ENCODE peak calls at places on chromosomes 6 and 20, in four cellular contexts. X is iPS-NIHi11; C is stimulated activated CD4-positive, alpha-beta T cell treated with anti-CD3 and anti-CD28 coated beads, Interleukin-4, amount 100 ng/mL, for 4 hours; G is CMK. N is an unnamed sample.

GRCh38 chr6:21634582-21634981 is 41.0 kb downstream of the SOX4 start:
- DNase-seq in C (no peak), X (no peak), G (no peak), N (no peak)

GRCh38 chr20:33897313-33897912 is 86.3 kb downstream of the CHMP4B start:
- DNase-seq in X (peak), C (no peak), G (no peak), N (no peak)

GRCh38 chr6:76772951-76773350 is 690.3 kb downstream of the HTR1B start:
- DNase-seq in C (no peak), G (no peak), X (no peak), N (no peak)

GRCh38 chr6:134398453-134398852 is 80.5 kb upstream of the SGK1 start:
- DNase-seq in X (no peak), G (no peak), C (no peak), N (no peak)

GRCh38 chr20:54153041-54153327 is 20.8 kb downstream of the CYP24A1 start:
- DNase-seq in X (no peak), G (no peak), C (no peak), N (no peak)

GRCh38 chr20:64079273-64080012 is at the start of gene RGS19:
- DNase-seq in X (peak), G (peak), C (peak), N (peak)

GRCh38 chr20:62143976-62144825 is 632 bp downstream of the SS18L1 start:
- DNase-seq in G (no peak), X (peak), C (peak), N (peak)

GRCh38 chr6:97215157-97215769 is 67.8 kb downstream of the MMS22L start:
- DNase-seq in X (peak), G (no peak), C (no peak), N (no peak)

GRCh38 chr20:46468508-46468907 is 44.9 kb downstream of the ZNF334 start:
- DNase-seq in C (no peak), G (no peak), X (peak), N (no peak)

GRCh38 chr20:40980106-40980827 is 48.4 kb upstream of the TOP1 start:
- DNase-seq in C (no peak), X (no peak), G (no peak), N (no peak)

GRCh38 chr6:126963077-126963809 is 155.2 kb upstream of the RSPO3 start:
- DNase-seq in C (no peak), X (no peak), G (no peak), N (no peak)

GRCh38 chr6:21742238-21742660 is 148.7 kb downstream of the SOX4 start:
- DNase-seq in X (no peak), C (no peak), G (no peak), N (no peak)

GRCh38 chr6:79946242-79946641 is 1.1 kb downstream of the ELOVL4 start:
- DNase-seq in C (no peak), X (peak), G (no peak), N (no peak)

GRCh38 chr6:7671076-7671475 is 54.8 kb upstream of the BMP6 start:
- DNase-seq in C (no peak), X (no peak), G (no peak), N (no peak)

GRCh38 chr20:53040678-53041674 is 68.8 kb downstream of the TSHZ2 start:
- DNase-seq in G (no peak), X (no peak), C (no peak), N (no peak)

GRCh38 chr6:135310291-135310690 is 129.2 kb downstream of the MYB start:
- DNase-seq in X (no peak), C (no peak), G (peak), N (no peak)

GRCh38 chr6:138572200-138572875 is 73.0 kb upstream of the NHSL1 start:
- DNase-seq in X (peak), C (no peak), G (no peak), N (no peak)

GRCh38 chr6:35508027-35508426 is 4.7 kb downstream of the TULP1 start:
- DNase-seq in G (no peak), C (no peak), X (no peak), N (no peak)

GRCh38 chr6:154558513-154558912 is 48.0 kb upstream of the CNKSR3 start:
- DNase-seq in C (no peak), X (no peak), G (no peak), N (no peak)

GRCh38 chr6:81895511-81896185 is 143.2 kb upstream of the TENT5A start:
- DNase-seq in X (no peak), G (no peak), C (no peak), N (no peak)

GRCh38 chr6:31345026-31345730 is 11.8 kb downstream of the HLA-B start:
- DNase-seq in X (no peak), G (no peak), C (no peak), N (no peak)

GRCh38 chr6:22113046-22113766 is 183.6 kb downstream of the PRL start:
- DNase-seq in X (no peak), C (no peak), G (no peak), N (no peak)

GRCh38 chr20:50509923-50510705 is at the start of gene PTPN1:
- DNase-seq in G (peak), X (peak), C (peak), N (peak)

GRCh38 chr6:134047673-134048072 is 4.8 kb downstream of the SLC2A12 start:
- DNase-seq in X (no peak), C (no peak), G (no peak), N (no peak)

GRCh38 chr6:79224005-79224404 is 10.5 kb downstream of the HMGN3 start:
- DNase-seq in C (no peak), X (no peak), G (no peak), N (no peak)

GRCh38 chr6:26339612-26340011 is 25.4 kb upstream of the BTN3A2 start:
- DNase-seq in C (no peak), G (no peak), X (no peak), N (no peak)

GRCh38 chr6:111992851-111993250 is 61.1 kb upstream of the CCN6 start:
- DNase-seq in C (peak), X (no peak), G (no peak), N (peak)

GRCh38 chr6:119614138-119614537 is 264.6 kb upstream of the MAN1A1 start:
- DNase-seq in G (no peak), X (no peak), C (no peak), N (no peak)

GRCh38 chr6:118562959-118563358 is 14.9 kb downstream of the PLN start:
- DNase-seq in X (no peak), G (no peak), C (no peak), N (no peak)

GRCh38 chr6:3962897-3963296 is 113.7 kb downstream of the FAM50B start:
- DNase-seq in C (no peak), G (no peak), X (no peak), N (no peak)

GRCh38 chr20:4942336-4942735 is 59.0 kb downstream of the SLC23A2 start:
- DNase-seq in X (no peak), G (no peak), C (no peak), N (no peak)

GRCh38 chr6:99739526-99739925 is 132.9 kb downstream of the PRDM13 start:
- DNase-seq in C (no peak), G (no peak), X (no peak), N (no peak)

GRCh38 chr20:19886666-19887288 is 128.7 kb downstream of the RIN2 start:
- DNase-seq in X (no peak), G (no peak), C (no peak), N (no peak)

N was measured in activated T-helper 9 cell treated with anti-CD3 and anti-CD28 coated beads, Interleukin-2, amount 50 U/mL, for 16 hours.